ENCODE peak calls at places on chromosome 18, in five cellular contexts. One of them, this sample, is unnamed. For H3K4me1, the result is how much of the 10 kb centered on the place peaks cover.

GRCh38 chr18:46793565-46793964 is 36.7 kb upstream of the ST8SIA5 start:
- DNase-seq in stomach: no peak
- DNase-seq in MM.1S: no peak
- DNase-seq in Panc1: no peak
- DNase-seq in heart left ventricle: no peak
- DNase-seq in this sample: no peak

GRCh38 chr18:70385474-70385873 is 96.6 kb downstream of the SOCS6 start:
- DNase-seq in stomach: no peak
- DNase-seq in MM.1S: no peak
- DNase-seq in Panc1: no peak
- DNase-seq in heart left ventricle: no peak
- DNase-seq in this sample: no peak

GRCh38 chr18:79911871-79912270 is 39.6 kb downstream of the SLC66A2 start:
- DNase-seq in heart left ventricle: peak
- DNase-seq in stomach: no peak
- DNase-seq in MM.1S: no peak
- DNase-seq in Panc1: no peak
- DNase-seq in this sample: no peak

GRCh38 chr18:63823516-63824219 is 48.5 kb downstream of the SERPINB7 start:
- DNase-seq in stomach: peak
- DNase-seq in MM.1S: no peak
- DNase-seq in heart left ventricle: no peak
- DNase-seq in Panc1: no peak
- DNase-seq in this sample: peak

GRCh38 chr18:28834889-28835288 is 658.0 kb upstream of the CDH2 start:
- DNase-seq in Panc1: peak
- DNase-seq in heart left ventricle: no peak
- DNase-seq in MM.1S: no peak
- DNase-seq in stomach: no peak
- DNase-seq in this sample: no peak

GRCh38 chr18:2188258-2188657 is 383.0 kb downstream of the METTL4 start:
- DNase-seq in stomach: no peak
- DNase-seq in Panc1: no peak
- DNase-seq in heart left ventricle: no peak
- DNase-seq in MM.1S: no peak
- DNase-seq in this sample: no peak

GRCh38 chr18:3593381-3593903 is 143.5 kb downstream of the TGIF1 start:
- DNase-seq in MM.1S: no peak
- DNase-seq in stomach: no peak
- DNase-seq in heart left ventricle: no peak
- DNase-seq in Panc1: no peak
- DNase-seq in this sample: no peak

GRCh38 chr18:32482117-32482516 is 11.4 kb upstream of the GAREM1 start:
- DNase-seq in MM.1S: no peak
- DNase-seq in heart left ventricle: no peak
- DNase-seq in stomach: no peak
- DNase-seq in Panc1: no peak
- DNase-seq in this sample: no peak

GRCh38 chr18:57846258-57846657 is 43.1 kb upstream of the ATP8B1 start:
- DNase-seq in stomach: peak
- DNase-seq in heart left ventricle: no peak
- DNase-seq in MM.1S: no peak
- DNase-seq in Panc1: no peak
- DNase-seq in this sample: no peak

GRCh38 chr18:58054041-58054733 is 10.2 kb downstream of the NEDD4L start:
- DNase-seq in heart left ventricle: no peak
- DNase-seq in MM.1S: peak
- DNase-seq in Panc1: no peak
- DNase-seq in stomach: no peak
- DNase-seq in this sample: no peak

GRCh38 chr18:42758851-42759250 is 356.6 kb downstream of the RIT2 start:
- DNase-seq in MM.1S: no peak
- DNase-seq in Panc1: no peak
- DNase-seq in heart left ventricle: no peak
- DNase-seq in stomach: no peak
- DNase-seq in this sample: no peak

GRCh38 chr18:22170421-22171262 is 1.3 kb downstream of the GATA6 start:
- DNase-seq in stomach: no peak
- DNase-seq in Panc1: no peak
- DNase-seq in MM.1S: no peak
- DNase-seq in heart left ventricle: peak
- DNase-seq in this sample: peak

GRCh38 chr18:5238371-5238758 is 41.3 kb upstream of the AKAIN1 start:
- DNase-seq in MM.1S: peak
- DNase-seq in Panc1: no peak
- DNase-seq in heart left ventricle: peak
- DNase-seq in stomach: peak
- DNase-seq in this sample: peak

GRCh38 chr18:68865503-68865902 is 67.6 kb downstream of the CCDC102B start:
- DNase-seq in heart left ventricle: no peak
- DNase-seq in MM.1S: no peak
- DNase-seq in stomach: no peak
- DNase-seq in Panc1: no peak
- DNase-seq in this sample: no peak

GRCh38 chr18:73232933-73233332 is 365.1 kb upstream of the NETO1 start:
- DNase-seq in MM.1S: no peak
- DNase-seq in heart left ventricle: no peak
- DNase-seq in stomach: no peak
- DNase-seq in Panc1: no peak
- DNase-seq in this sample: no peak

GRCh38 chr18:55384551-55385275 is 203.3 kb downstream of the TCF4 start:
- DNase-seq in MM.1S: peak
- DNase-seq in heart left ventricle: no peak
- DNase-seq in stomach: no peak
- DNase-seq in Panc1: no peak
- DNase-seq in this sample: no peak

GRCh38 chr18:57447154-57447621 is 12.0 kb downstream of the ONECUT2 start:
- DNase-seq in Panc1: no peak
- DNase-seq in heart left ventricle: no peak
- DNase-seq in stomach: no peak
- DNase-seq in MM.1S: peak
- DNase-seq in this sample: no peak

GRCh38 chr18:24417465-24417864 is 9.0 kb upstream of the IMPACT start:
- DNase-seq in MM.1S: no peak
- DNase-seq in heart left ventricle: no peak
- DNase-seq in Panc1: no peak
- DNase-seq in stomach: no peak
- DNase-seq in this sample: no peak

GRCh38 chr18:24421831-24422230 is 4.6 kb upstream of the IMPACT start:
- DNase-seq in Panc1: no peak
- DNase-seq in MM.1S: no peak
- DNase-seq in heart left ventricle: no peak
- DNase-seq in stomach: no peak
- DNase-seq in this sample: no peak

GRCh38 chr18:24426073-24426397 is 435 bp upstream of the IMPACT start:
- DNase-seq in heart left ventricle: no peak
- DNase-seq in MM.1S: no peak
- DNase-seq in Panc1: no peak
- DNase-seq in stomach: no peak
- DNase-seq in this sample: no peak

DNA sequence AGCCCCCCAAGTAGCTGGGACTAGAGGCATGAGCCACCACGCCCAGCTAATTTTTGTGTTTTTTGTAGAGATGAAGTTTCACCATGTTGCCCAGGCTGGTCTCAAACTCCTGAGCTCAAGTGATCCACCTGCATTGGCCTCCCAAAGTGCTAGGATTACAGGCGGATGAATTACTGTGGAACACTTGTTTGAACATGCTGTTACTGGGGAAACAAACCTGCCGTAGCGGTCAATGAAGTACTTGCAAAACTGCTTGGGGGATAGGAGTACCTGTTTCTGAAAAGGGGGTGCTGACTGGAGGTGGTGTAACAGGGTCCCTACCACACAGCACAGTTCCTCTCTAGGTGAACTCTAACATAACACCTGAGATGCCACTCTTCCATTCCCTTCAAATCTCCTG is 5.9 kb upstream of the IMPACT start:
- DNase-seq in heart left ventricle: no peak
- DNase-seq in MM.1S: no peak
- DNase-seq in stomach: no peak
- DNase-seq in Panc1: no peak
- DNase-seq in this sample: no peak
- H3K4me3 ChIP-seq in heart left ventricle: no peak
- H3K4me3 ChIP-seq in MM.1S: no peak
- H3K4me3 ChIP-seq in stomach: no peak
- H3K4me3 ChIP-seq in Panc1: no peak
- H3K4me3 ChIP-seq in this sample: no peak

DNA sequence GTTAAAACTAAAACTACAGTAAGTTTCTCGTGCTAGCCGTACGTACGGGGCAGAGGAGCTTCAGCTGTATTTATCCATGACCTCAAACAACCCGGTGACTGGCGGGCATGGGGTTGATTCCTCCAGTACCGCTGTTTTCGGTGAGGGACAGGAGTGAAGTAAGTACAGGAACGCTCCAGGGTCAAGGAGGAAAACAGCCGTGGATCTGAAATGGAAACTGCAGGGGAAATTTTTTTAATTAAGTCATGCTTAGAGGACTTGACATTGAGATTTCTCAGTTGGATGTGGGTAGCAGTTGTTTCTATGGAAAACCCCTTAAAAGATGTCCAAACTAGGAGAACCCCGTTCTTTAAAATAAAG is 1.2 kb downstream of the RAB12 start:
- DNase-seq in Panc1: no peak
- DNase-seq in stomach: no peak
- DNase-seq in MM.1S: peak
- DNase-seq in heart left ventricle: no peak
- DNase-seq in this sample: no peak
- H3K4me1 ChIP-seq in Panc1: under half
- H3K4me1 ChIP-seq in stomach: half or more
- H3K4me1 ChIP-seq in MM.1S: under half
- H3K4me1 ChIP-seq in heart left ventricle: under half
- H3K4me1 ChIP-seq in this sample: half or more

GRCh38 chr18:36672437-36673344 is 156.1 kb downstream of the TPGS2 start:
- DNase-seq in heart left ventricle: no peak
- DNase-seq in stomach: no peak
- DNase-seq in Panc1: no peak
- DNase-seq in MM.1S: peak
- DNase-seq in this sample: no peak
- H3K27ac ChIP-seq in heart left ventricle: no peak
- H3K27ac ChIP-seq in stomach: no peak
- H3K27ac ChIP-seq in Panc1: no peak
- H3K27ac ChIP-seq in MM.1S: peak
- H3K27ac ChIP-seq in this sample: peak

DNA sequence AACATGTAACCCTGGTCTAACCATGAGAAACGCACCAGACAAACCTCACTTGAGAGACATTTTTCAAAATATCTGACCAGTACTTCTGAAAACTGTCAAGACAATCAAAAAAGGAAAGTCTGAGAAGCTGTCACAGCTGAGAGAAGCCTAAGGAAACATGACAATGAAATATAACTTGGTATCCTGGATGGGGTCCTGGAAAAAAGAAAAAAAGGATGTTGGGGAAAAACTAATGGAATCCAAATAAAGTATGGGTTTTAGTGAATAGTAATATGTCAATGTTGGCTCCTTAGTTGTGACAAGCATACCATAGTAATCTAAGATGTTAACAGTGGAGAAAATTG is 9.3 kb upstream of the TXNDC2 start:
- DNase-seq in MM.1S: no peak
- DNase-seq in stomach: no peak
- DNase-seq in Panc1: no peak
- DNase-seq in heart left ventricle: no peak
- DNase-seq in this sample: no peak
- H3K4me3 ChIP-seq in MM.1S: peak
- H3K4me3 ChIP-seq in stomach: peak
- H3K4me3 ChIP-seq in Panc1: no peak
- H3K4me3 ChIP-seq in heart left ventricle: no peak
- H3K4me3 ChIP-seq in this sample: peak

DNA sequence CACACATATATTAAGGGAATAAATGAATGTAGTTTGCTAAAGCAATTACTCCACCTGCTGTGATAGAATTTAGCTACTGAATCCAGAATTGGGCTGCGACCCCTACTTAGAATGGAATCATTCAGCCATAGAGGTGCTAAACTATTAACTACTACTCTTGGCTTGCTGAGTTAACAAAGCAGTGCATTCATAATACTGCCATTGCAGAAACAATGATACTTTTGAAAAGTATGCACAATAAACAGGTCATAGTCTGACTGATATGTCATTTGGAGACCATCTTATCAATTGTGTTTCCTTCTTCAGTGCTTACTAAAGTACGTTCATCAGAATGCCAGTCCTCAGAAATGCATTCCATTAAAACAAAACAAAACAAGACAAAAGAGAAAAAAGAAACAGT is 273.5 kb downstream of the PIEZO2 start:
- DNase-seq in heart left ventricle: no peak
- DNase-seq in Panc1: no peak
- DNase-seq in MM.1S: no peak
- DNase-seq in stomach: no peak
- DNase-seq in this sample: no peak
- H3K4me1 ChIP-seq in heart left ventricle: under half
- H3K4me1 ChIP-seq in Panc1: under half
- H3K4me1 ChIP-seq in MM.1S: under half
- H3K4me1 ChIP-seq in stomach: under half
- H3K4me1 ChIP-seq in this sample: under half

GRCh38 chr18:36388310-36388709 is 90.8 kb downstream of the FHOD3 start:
- DNase-seq in heart left ventricle: no peak
- DNase-seq in MM.1S: no peak
- DNase-seq in stomach: no peak
- DNase-seq in Panc1: no peak
- DNase-seq in this sample: no peak

GRCh38 chr18:36391426-36392145 is 94.1 kb downstream of the FHOD3 start:
- DNase-seq in MM.1S: no peak
- DNase-seq in Panc1: no peak
- DNase-seq in heart left ventricle: no peak
- DNase-seq in stomach: no peak
- DNase-seq in this sample: no peak

GRCh38 chr18:36389027-36389426 is 91.5 kb downstream of the FHOD3 start:
- DNase-seq in MM.1S: no peak
- DNase-seq in Panc1: no peak
- DNase-seq in heart left ventricle: no peak
- DNase-seq in stomach: no peak
- DNase-seq in this sample: no peak

GRCh38 chr18:36392163-36392887 is 94.8 kb downstream of the FHOD3 start:
- DNase-seq in stomach: no peak
- DNase-seq in heart left ventricle: no peak
- DNase-seq in MM.1S: no peak
- DNase-seq in Panc1: no peak
- DNase-seq in this sample: no peak

DNA sequence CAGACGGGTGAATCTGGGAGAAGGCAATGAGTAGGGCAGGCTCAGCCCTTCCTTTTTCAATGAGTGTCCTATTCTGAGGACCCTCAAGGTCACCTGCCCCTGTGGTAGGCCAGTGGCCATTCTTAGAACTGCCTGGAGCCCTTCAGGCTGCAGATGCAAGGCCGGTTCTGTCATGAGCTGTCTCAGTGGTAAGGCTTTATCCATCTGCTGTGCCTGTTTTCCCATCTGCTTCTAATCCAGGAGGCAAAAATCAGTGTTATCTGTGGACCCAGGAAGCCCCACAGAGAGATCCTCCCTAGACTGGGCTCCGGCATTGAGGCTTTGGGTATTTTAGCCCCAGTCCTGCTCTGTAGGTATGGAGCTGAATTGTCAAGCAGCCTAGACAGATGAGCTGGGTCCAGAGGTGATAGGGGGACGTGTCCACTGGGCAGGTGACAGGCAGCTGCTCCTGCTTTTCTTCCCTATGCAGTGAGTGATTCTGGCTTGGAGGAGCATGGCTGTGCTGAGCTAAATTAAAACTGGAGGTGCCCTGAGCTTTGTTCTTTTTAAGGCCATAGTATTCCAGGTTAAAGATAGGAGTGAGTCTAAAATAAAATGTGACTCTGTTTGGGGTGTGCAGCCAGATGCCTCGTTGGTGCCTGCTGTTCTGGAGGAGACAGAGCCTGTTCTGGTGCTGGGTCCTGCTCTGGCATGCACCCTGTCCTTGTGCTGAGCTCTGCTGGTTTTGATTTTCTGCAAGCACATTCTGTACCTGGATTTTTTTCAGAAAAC is 92.5 kb downstream of the FHOD3 start:
- DNase-seq in MM.1S: no peak
- DNase-seq in Panc1: no peak
- DNase-seq in stomach: no peak
- DNase-seq in heart left ventricle: no peak
- DNase-seq in this sample: peak
- H3K27ac ChIP-seq in MM.1S: no peak
- H3K27ac ChIP-seq in Panc1: no peak
- H3K27ac ChIP-seq in stomach: no peak
- H3K27ac ChIP-seq in heart left ventricle: peak
- H3K27ac ChIP-seq in this sample: peak

This sample was measured in left ventricle myocardium inferior.